ENCODE peak calls at places on chromosomes 7 and 10, in four cellular contexts. One of them, this sample, is unnamed.
A peak's percentile ranks its signal among the peaks of the same experiment; 100 is the strongest.

GRCh38 chr10:33889371-33889770 is 554.9 kb upstream of the NRP1 start:
- DNase-seq in GM12878: no peak
- DNase-seq in IMR-90: no peak
- DNase-seq in K562: no peak
- DNase-seq in this sample: no peak

GRCh38 chr7:110148054-110148453 is 942.9 kb upstream of the LRRN3 start:
- DNase-seq in IMR-90: no peak
- DNase-seq in K562: no peak
- DNase-seq in GM12878: no peak
- DNase-seq in this sample: no peak

GRCh38 chr7:102933763-102934162 is 21.0 kb downstream of the LRRC17 start:
- DNase-seq in GM12878: no peak
- DNase-seq in IMR-90: peak; percentile 97
- DNase-seq in K562: no peak
- DNase-seq in this sample: no peak

GRCh38 chr10:126783806-126784205 is 113.3 kb upstream of the C10orf90 start:
- DNase-seq in GM12878: no peak
- DNase-seq in K562: no peak
- DNase-seq in IMR-90: no peak
- DNase-seq in this sample: no peak

GRCh38 chr7:107622429-107622828 is 38.2 kb upstream of the SLC26A4 start:
- DNase-seq in GM12878: no peak
- DNase-seq in K562: no peak
- DNase-seq in IMR-90: peak; percentile 81
- DNase-seq in this sample: no peak

GRCh38 chr10:28624351-28624750 is 53.0 kb upstream of the BAMBI start:
- DNase-seq in IMR-90: no peak
- DNase-seq in GM12878: no peak
- DNase-seq in K562: no peak
- DNase-seq in this sample: no peak

GRCh38 chr7:21469894-21470293 is 42.0 kb downstream of the SP4 start:
- DNase-seq in IMR-90: peak; percentile 19
- DNase-seq in GM12878: no peak
- DNase-seq in K562: no peak
- DNase-seq in this sample: no peak

GRCh38 chr7:83410989-83411591 is 237.8 kb downstream of the SEMA3E start:
- DNase-seq in GM12878: no peak
- DNase-seq in K562: peak; percentile 15
- DNase-seq in IMR-90: peak; percentile 61
- DNase-seq in this sample: peak; percentile 13

GRCh38 chr10:101385866-101386658 is 32.1 kb downstream of the BTRC start:
- DNase-seq in IMR-90: no peak
- DNase-seq in K562: no peak
- DNase-seq in GM12878: no peak
- DNase-seq in this sample: no peak

GRCh38 chr7:16695621-16696237 is 49.7 kb downstream of the BZW2 start:
- DNase-seq in K562: peak; percentile 35
- DNase-seq in GM12878: no peak
- DNase-seq in IMR-90: peak; percentile 73
- DNase-seq in this sample: peak; percentile 67

GRCh38 chr7:36280840-36281812 is 108.5 kb upstream of the ANLN start:
- DNase-seq in K562: no peak
- DNase-seq in GM12878: no peak
- DNase-seq in IMR-90: peak; percentile 90
- DNase-seq in this sample: peak; percentile 76

GRCh38 chr7:55335786-55336185 is 29.4 kb upstream of the LANCL2 start:
- DNase-seq in IMR-90: no peak
- DNase-seq in GM12878: no peak
- DNase-seq in K562: no peak
- DNase-seq in this sample: no peak

GRCh38 chr10:117262296-117263293 is 21.7 kb downstream of the SLC18A2 start:
- DNase-seq in K562: no peak
- DNase-seq in IMR-90: no peak
- DNase-seq in GM12878: no peak
- DNase-seq in this sample: no peak

GRCh38 chr10:84244651-84245270 is at the start of gene RGR:
- DNase-seq in GM12878: no peak
- DNase-seq in IMR-90: no peak
- DNase-seq in K562: no peak
- DNase-seq in this sample: no peak

GRCh38 chr10:102752266-102752930 is 8.7 kb downstream of the WBP1L start:
- DNase-seq in GM12878: no peak
- DNase-seq in K562: no peak
- DNase-seq in IMR-90: peak; percentile 83
- DNase-seq in this sample: no peak

GRCh38 chr7:108770981-108771728 is 201.5 kb downstream of the DNAJB9 start:
- DNase-seq in GM12878: no peak
- DNase-seq in K562: no peak
- DNase-seq in IMR-90: no peak
- DNase-seq in this sample: no peak

GRCh38 chr10:191703-192518 is 56.7 kb downstream of the ZMYND11 start:
- DNase-seq in IMR-90: peak; percentile 75
- DNase-seq in K562: no peak
- DNase-seq in GM12878: no peak
- DNase-seq in this sample: no peak

GRCh38 chr10:113433711-113434110 is 119.1 kb upstream of the HABP2 start:
- DNase-seq in GM12878: no peak
- DNase-seq in IMR-90: no peak
- DNase-seq in K562: no peak
- DNase-seq in this sample: no peak

GRCh38 chr10:97226398-97226797 is 40.6 kb upstream of the SLIT1 start:
- DNase-seq in GM12878: no peak
- DNase-seq in IMR-90: no peak
- DNase-seq in K562: no peak
- DNase-seq in this sample: no peak

GRCh38 chr7:44320794-44321371 is 4.5 kb downstream of the CAMK2B start:
- DNase-seq in GM12878: no peak
- DNase-seq in K562: no peak
- DNase-seq in IMR-90: no peak
- DNase-seq in this sample: no peak

GRCh38 chr10:103614511-103615158 is 121.1 kb downstream of the NEURL1 start:
- DNase-seq in GM12878: no peak
- DNase-seq in K562: peak; percentile 31
- DNase-seq in IMR-90: no peak
- DNase-seq in this sample: no peak

GRCh38 chr7:135388616-135389015 is 121.3 kb downstream of the CNOT4 start:
- DNase-seq in IMR-90: no peak
- DNase-seq in GM12878: no peak
- DNase-seq in K562: no peak
- DNase-seq in this sample: no peak

GRCh38 chr7:104548861-104549260 is 220.5 kb downstream of the LHFPL3 start:
- DNase-seq in K562: no peak
- DNase-seq in IMR-90: no peak
- DNase-seq in GM12878: no peak
- DNase-seq in this sample: no peak

GRCh38 chr7:106262268-106262881 is 22.4 kb downstream of the NAMPT start:
- DNase-seq in IMR-90: no peak
- DNase-seq in K562: no peak
- DNase-seq in GM12878: no peak
- DNase-seq in this sample: no peak

GRCh38 chr10:122435212-122435827 is 19.1 kb upstream of the ARMS2 start:
- DNase-seq in IMR-90: peak; percentile 55
- DNase-seq in GM12878: no peak
- DNase-seq in K562: peak; percentile 18
- DNase-seq in this sample: peak; percentile 48

GRCh38 chr10:108523016-108523415 is 1358.5 kb upstream of the SORCS1 start:
- DNase-seq in K562: no peak
- DNase-seq in GM12878: no peak
- DNase-seq in IMR-90: no peak
- DNase-seq in this sample: no peak

GRCh38 chr10:71213127-71213616 is 802 bp downstream of the UNC5B start:
- DNase-seq in K562: no peak
- DNase-seq in GM12878: no peak
- DNase-seq in IMR-90: peak; percentile 84
- DNase-seq in this sample: peak; percentile 75

GRCh38 chr10:86687750-86688149 is 19.4 kb downstream of the LDB3 start:
- DNase-seq in IMR-90: peak; percentile 82
- DNase-seq in GM12878: no peak
- DNase-seq in K562: no peak
- DNase-seq in this sample: no peak

GRCh38 chr7:119090851-119091250 is 866.3 kb downstream of the ANKRD7 start:
- DNase-seq in GM12878: no peak
- DNase-seq in K562: no peak
- DNase-seq in IMR-90: no peak
- DNase-seq in this sample: no peak

GRCh38 chr10:344582-345200 is 209.4 kb downstream of the ZMYND11 start:
- DNase-seq in GM12878: no peak
- DNase-seq in IMR-90: no peak
- DNase-seq in K562: no peak
- DNase-seq in this sample: no peak

GRCh38 chr10:1366811-1367425 is 310.7 kb downstream of the WDR37 start:
- DNase-seq in GM12878: no peak
- DNase-seq in IMR-90: no peak
- DNase-seq in K562: no peak
- DNase-seq in this sample: no peak

GRCh38 chr7:100965723-100966541 is 3.4 kb upstream of the MUC12 start:
- DNase-seq in K562: peak; percentile 99
- DNase-seq in IMR-90: no peak
- DNase-seq in GM12878: no peak
- DNase-seq in this sample: peak; percentile 88

GRCh38 chr7:112341464-112341863 is 108.8 kb upstream of the IFRD1 start:
- DNase-seq in IMR-90: no peak
- DNase-seq in GM12878: no peak
- DNase-seq in K562: no peak
- DNase-seq in this sample: no peak

GRCh38 chr7:74138945-74139843 is 35.0 kb upstream of the EIF4H start:
- DNase-seq in K562: no peak
- DNase-seq in GM12878: no peak
- DNase-seq in IMR-90: no peak
- DNase-seq in this sample: no peak

GRCh38 chr10:119111968-119112515 is 8.1 kb downstream of the DENND10 start:
- DNase-seq in K562: no peak
- DNase-seq in IMR-90: peak; percentile 82
- DNase-seq in GM12878: no peak
- DNase-seq in this sample: no peak

GRCh38 chr10:947051-947450 is 15.5 kb upstream of the LARP4B start:
- DNase-seq in GM12878: no peak
- DNase-seq in IMR-90: no peak
- DNase-seq in K562: no peak
- DNase-seq in this sample: no peak

DNA sequence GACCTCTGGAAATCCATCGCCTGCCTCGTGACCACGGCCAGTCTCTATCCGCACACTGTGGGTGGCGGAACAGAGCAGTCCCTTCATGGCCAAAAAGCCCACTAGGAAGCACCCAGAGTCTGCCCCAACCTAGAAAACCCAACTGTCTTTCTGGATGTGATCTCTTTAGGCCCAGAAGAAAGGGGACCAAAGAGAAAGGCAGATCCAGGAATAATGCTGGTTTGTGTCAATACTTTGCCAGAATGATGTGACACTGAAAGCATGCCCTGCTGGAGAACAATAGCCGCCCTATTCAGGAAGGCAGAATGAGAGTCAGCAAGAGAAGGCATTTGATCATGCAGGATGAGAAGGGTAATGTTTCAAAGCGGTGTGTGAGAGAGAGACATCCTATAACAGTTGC is 274.7 kb downstream of the USP6NL start:
- DNase-seq in IMR-90: no peak
- DNase-seq in K562: no peak
- DNase-seq in GM12878: no peak
- DNase-seq in this sample: no peak
- TF ChIP-seq ELK1 in IMR-90: no peak
- TF ChIP-seq ELK1 in K562: no peak
- TF ChIP-seq ELK1 in GM12878: no peak
- TF ChIP-seq ELK1 in this sample: no peak

GRCh38 chr10:72508033-72508432 is 117.8 kb downstream of the MICU1 start:
- DNase-seq in IMR-90: no peak
- DNase-seq in K562: no peak
- DNase-seq in GM12878: no peak
- DNase-seq in this sample: no peak

GRCh38 chr10:72513910-72514309 is 112.0 kb downstream of the MICU1 start:
- DNase-seq in IMR-90: no peak
- DNase-seq in K562: no peak
- DNase-seq in GM12878: no peak
- DNase-seq in this sample: no peak

GRCh38 chr10:72509951-72510350 is 115.9 kb downstream of the MICU1 start:
- DNase-seq in GM12878: no peak
- DNase-seq in IMR-90: no peak
- DNase-seq in K562: no peak
- DNase-seq in this sample: no peak

GRCh38 chr10:72509206-72509799 is 116.6 kb downstream of the MICU1 start:
- DNase-seq in GM12878: no peak
- DNase-seq in K562: no peak
- DNase-seq in IMR-90: peak; percentile 17
- DNase-seq in this sample: no peak

GRCh38 chr10:72511414-72511813 is 114.5 kb downstream of the MICU1 start:
- DNase-seq in K562: no peak
- DNase-seq in GM12878: no peak
- DNase-seq in IMR-90: no peak
- DNase-seq in this sample: no peak
- TF ChIP-seq ELK1 in K562: no peak
- TF ChIP-seq ELK1 in GM12878: no peak
- TF ChIP-seq ELK1 in IMR-90: no peak
- TF ChIP-seq ELK1 in this sample: no peak

GRCh38 chr10:132891994-132892393 is 50.4 kb downstream of the CFAP46 start:
- DNase-seq in IMR-90: peak; percentile 60
- DNase-seq in K562: no peak
- DNase-seq in GM12878: no peak
- DNase-seq in this sample: no peak

GRCh38 chr10:132891313-132891712 is 51.1 kb downstream of the CFAP46 start:
- DNase-seq in K562: no peak
- DNase-seq in IMR-90: peak; percentile 3
- DNase-seq in GM12878: no peak
- DNase-seq in this sample: no peak

GRCh38 chr10:132889556-132889955 is 52.8 kb downstream of the CFAP46 start:
- DNase-seq in K562: no peak
- DNase-seq in IMR-90: no peak
- DNase-seq in GM12878: no peak
- DNase-seq in this sample: no peak

GRCh38 chr10:132890301-132890700 is 52.1 kb downstream of the CFAP46 start:
- DNase-seq in GM12878: no peak
- DNase-seq in K562: no peak
- DNase-seq in IMR-90: no peak
- DNase-seq in this sample: no peak

DNA sequence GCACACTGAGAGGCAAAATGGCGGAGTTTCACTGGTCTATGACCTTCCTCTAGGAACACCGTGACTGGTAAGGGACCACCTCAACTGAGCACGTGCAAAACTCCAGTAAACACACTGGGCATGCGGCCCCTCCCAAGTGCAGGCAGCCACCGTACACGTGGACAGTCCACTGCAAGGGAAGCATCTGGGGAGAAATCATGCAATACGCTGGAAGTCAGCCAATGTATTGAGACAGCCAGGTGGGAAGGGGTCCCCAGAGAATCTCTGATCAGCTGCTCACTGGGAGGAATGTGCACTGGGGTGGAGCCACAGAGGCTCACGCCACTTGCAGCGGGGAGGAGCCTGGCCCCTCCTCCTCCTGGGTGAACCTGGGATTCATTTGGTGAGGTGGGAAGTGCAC is 49.3 kb downstream of the CFAP46 start:
- DNase-seq in GM12878: no peak
- DNase-seq in K562: no peak
- DNase-seq in IMR-90: no peak
- DNase-seq in this sample: no peak
- TF ChIP-seq ELK1 in GM12878: no peak
- TF ChIP-seq ELK1 in K562: no peak
- TF ChIP-seq ELK1 in IMR-90: no peak
- TF ChIP-seq ELK1 in this sample: no peak

GRCh38 chr10:66625709-66626590 is 299.9 kb upstream of the LRRTM3 start:
- DNase-seq in IMR-90: no peak
- DNase-seq in GM12878: no peak
- DNase-seq in K562: no peak
- DNase-seq in this sample: no peak
- TF ChIP-seq ELK1 in IMR-90: no peak
- TF ChIP-seq ELK1 in GM12878: no peak
- TF ChIP-seq ELK1 in K562: no peak
- TF ChIP-seq ELK1 in this sample: no peak